ENCODE peak calls at places on chromosomes 12 and 14, in six cellular contexts. S, Q, Y, T, J and A are unnamed samples.

GRCh38 chr14:93857500-93857899 is 69.2 kb upstream of the PRIMA1 start:
- DNase-seq in J (peak), Q (no peak), S (no peak), T (no peak), Y (no peak), A (no peak)

GRCh38 chr14:34461334-34462131 is 507 bp downstream of the SPTSSA start:
- DNase-seq in Y (no peak), S (peak), Q (peak), J (peak), T (no peak), A (peak)

GRCh38 chr14:53047302-53047701 is 96.5 kb upstream of the FERMT2 start:
- DNase-seq in Y (no peak), J (no peak), Q (no peak), S (no peak), T (no peak), A (no peak)

GRCh38 chr14:56244138-56244789 is 126.1 kb downstream of the PELI2 start:
- DNase-seq in Q (no peak), T (no peak), S (no peak), Y (no peak), J (no peak), A (no peak)

GRCh38 chr14:26730929-26731618 is 133.2 kb upstream of the NOVA1 start:
- DNase-seq in Q (no peak), T (no peak), J (peak), S (no peak), Y (no peak), A (no peak)

GRCh38 chr14:55005071-55005470 is 21.8 kb downstream of the WDHD1 start:
- DNase-seq in S (no peak), Q (no peak), T (no peak), J (no peak), Y (no peak), A (no peak)

GRCh38 chr12:21888464-21888863 is 52.8 kb downstream of the ABCC9 start:
- DNase-seq in J (peak), Q (no peak), S (no peak), Y (no peak), T (no peak), A (no peak)

GRCh38 chr12:126953365-126953889 is 1313.5 kb upstream of the TMEM132C start:
- DNase-seq in S (no peak), T (no peak), J (no peak), Y (no peak), Q (no peak), A (no peak)

GRCh38 chr14:59897757-59898383 is 22.1 kb upstream of the LRRC9 start:
- DNase-seq in Y (no peak), Q (no peak), S (peak), T (no peak), J (peak), A (no peak)

GRCh38 chr14:78970677-78971076 is 800.5 kb downstream of the NRXN3 start:
- DNase-seq in Q (no peak), J (no peak), T (no peak), Y (no peak), S (no peak), A (no peak)

GRCh38 chr14:79630561-79630960 is 580.7 kb downstream of the DIO2 start:
- DNase-seq in Q (no peak), J (no peak), Y (no peak), T (no peak), S (no peak), A (no peak)

GRCh38 chr12:70798016-70798768 is 122.3 kb downstream of the PTPRR start:
- DNase-seq in Y (no peak), J (no peak), Q (no peak), S (no peak), T (no peak), A (no peak)

GRCh38 chr12:57471-57980 is 9.0 kb upstream of the IQSEC3 start:
- DNase-seq in Q (no peak), Y (no peak), T (no peak), J (no peak), S (no peak), A (no peak)

GRCh38 chr14:53409289-53409688 is 256.2 kb upstream of the DDHD1 start:
- DNase-seq in J (no peak), T (no peak), Q (no peak), Y (no peak), S (no peak), A (no peak)

GRCh38 chr12:76158518-76159321 is 74.2 kb upstream of the NAP1L1 start:
- DNase-seq in J (peak), S (peak), T (no peak), Y (no peak), Q (peak), A (no peak)

GRCh38 chr14:94056579-94057308 is 24.3 kb downstream of the DDX24 start:
- DNase-seq in S (no peak), Q (no peak), T (no peak), J (no peak), Y (no peak), A (no peak)

GRCh38 chr12:90065301-90065801 is 356.7 kb upstream of the ATP2B1 start:
- DNase-seq in J (no peak), Q (no peak), S (no peak), Y (no peak), T (no peak), A (no peak)

GRCh38 chr12:38399711-38400205 is 83.2 kb downstream of the ALG10B start:
- DNase-seq in J (no peak), T (no peak), Q (no peak), S (no peak), Y (no peak), A (no peak)

GRCh38 chr12:68225576-68226476 is at the start of gene IL26:
- DNase-seq in T (no peak), S (no peak), Y (no peak), Q (no peak), J (no peak), A (no peak)

GRCh38 chr12:45426294-45426693 is 210.4 kb downstream of the ANO6 start:
- DNase-seq in T (no peak), Y (no peak), Q (no peak), J (no peak), S (no peak), A (peak)

GRCh38 chr14:25049127-25049558 is 804 bp downstream of the STXBP6 start:
- DNase-seq in T (no peak), Q (peak), J (peak), Y (peak), S (no peak), A (peak)

GRCh38 chr14:66174453-66174891 is 311.7 kb upstream of the CCDC196 start:
- DNase-seq in S (no peak), Y (no peak), J (no peak), T (no peak), Q (no peak), A (no peak)

GRCh38 chr12:56565510-56566101 is 44.0 kb downstream of the RBMS2 start:
- DNase-seq in T (no peak), Y (no peak), S (peak), J (peak), Q (peak), A (peak)

GRCh38 chr12:58645946-58646345 is 274.4 kb downstream of the LRIG3 start:
- DNase-seq in T (no peak), Y (no peak), Q (no peak), J (no peak), S (no peak), A (no peak)

GRCh38 chr14:87805315-87805723 is 187.7 kb downstream of the GALC start:
- DNase-seq in T (no peak), J (peak), Q (no peak), S (peak), Y (no peak), A (peak)

DNA sequence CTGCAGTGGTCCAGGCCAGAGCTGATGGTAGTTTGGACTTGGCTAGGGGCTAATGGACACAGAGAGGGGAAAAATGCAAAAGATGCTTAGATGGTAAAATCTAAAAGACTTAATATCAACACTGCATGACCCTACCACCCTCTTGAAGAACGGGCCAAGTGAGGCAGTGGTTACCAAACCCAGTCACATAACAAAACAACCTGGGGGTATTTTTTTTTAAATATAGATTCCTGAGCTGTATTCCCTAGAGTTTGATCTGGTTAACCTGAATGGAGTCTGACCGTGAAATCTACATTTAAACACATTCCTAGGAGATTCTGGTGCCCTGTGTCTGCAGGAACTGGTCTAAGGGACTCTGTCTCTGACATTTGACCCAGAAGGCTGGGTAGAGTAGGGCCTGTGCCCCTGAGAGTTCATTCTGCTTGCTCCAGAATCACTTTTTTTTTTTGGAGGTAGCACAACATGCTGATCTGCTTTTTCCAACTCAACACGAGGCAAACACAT is 15.7 kb downstream of the ABHD4 start:
- DNase-seq in J (no peak), Q (no peak), T (no peak), Y (no peak), S (no peak), A (no peak)
- TF ChIP-seq POLR2A in J (no peak), Q (no peak), T (no peak), Y (no peak), S (no peak), A (no peak)

DNA sequence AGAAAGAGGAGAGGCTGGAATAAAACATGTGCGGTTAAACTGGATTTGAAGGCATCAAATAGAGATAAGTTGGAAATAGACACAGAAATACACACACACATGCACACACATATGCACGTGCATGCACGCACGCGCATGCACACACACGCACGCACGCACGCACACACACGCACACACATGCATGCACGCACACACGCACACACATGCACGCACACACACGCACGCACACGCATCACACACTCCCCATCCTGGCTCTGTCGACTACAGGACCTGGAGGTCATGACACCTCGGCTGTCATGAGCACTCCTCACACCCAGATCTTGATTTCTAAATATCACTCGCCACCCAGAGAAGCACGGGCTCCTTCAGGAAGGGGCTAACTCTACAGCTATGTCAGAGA is 51.8 kb downstream of the RIMBP2 start:
- DNase-seq in S (no peak), Y (no peak), Q (no peak), T (no peak), J (no peak), A (no peak)
- H3K4me3 ChIP-seq in S (no peak), Y (no peak), Q (no peak), T (no peak), J (no peak), A (no peak)

DNA sequence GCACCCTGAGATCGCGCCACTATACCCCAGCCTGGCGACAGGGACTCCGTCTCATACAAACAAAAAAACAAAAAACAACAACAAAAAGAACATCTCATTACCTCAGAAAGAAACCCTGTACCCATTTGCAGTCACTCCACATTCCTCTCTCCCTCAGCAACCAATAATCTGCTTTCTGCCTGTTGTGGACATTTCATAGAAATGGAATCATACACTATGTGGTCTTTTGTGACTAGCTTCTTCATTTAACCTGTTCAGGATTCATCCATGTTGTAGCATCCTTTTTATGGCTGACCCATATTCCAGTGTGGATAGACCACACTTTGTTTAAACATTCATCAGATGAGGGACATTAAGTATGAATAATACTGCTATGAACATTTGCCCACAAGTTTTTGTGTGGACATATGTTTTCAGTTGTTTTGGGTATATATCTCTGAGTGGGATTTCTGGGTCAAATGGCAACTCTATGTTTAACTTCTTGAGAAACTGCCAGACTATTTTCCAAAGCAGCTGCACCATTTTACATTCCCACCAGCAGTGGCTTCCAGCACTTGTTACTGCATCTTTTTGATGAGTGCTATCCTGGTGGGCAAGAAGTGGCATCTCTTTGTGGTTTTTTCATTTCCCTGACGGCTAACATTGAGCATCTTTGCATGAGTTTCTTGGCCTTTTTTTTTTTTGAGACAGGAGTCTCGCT is 5.9 kb upstream of the RCOR1 start:
- DNase-seq in S (no peak), J (no peak), Q (no peak), T (no peak), Y (no peak), A (no peak)
- TF ChIP-seq CTCF in S (no peak), J (no peak), Q (no peak), T (no peak), Y (no peak), A (no peak)

GRCh38 chr14:69190191-69190590 is 1.1 kb upstream of the EXD2 start:
- DNase-seq in Q (no peak), S (no peak), J (no peak), T (no peak), Y (no peak), A (no peak)

DNA sequence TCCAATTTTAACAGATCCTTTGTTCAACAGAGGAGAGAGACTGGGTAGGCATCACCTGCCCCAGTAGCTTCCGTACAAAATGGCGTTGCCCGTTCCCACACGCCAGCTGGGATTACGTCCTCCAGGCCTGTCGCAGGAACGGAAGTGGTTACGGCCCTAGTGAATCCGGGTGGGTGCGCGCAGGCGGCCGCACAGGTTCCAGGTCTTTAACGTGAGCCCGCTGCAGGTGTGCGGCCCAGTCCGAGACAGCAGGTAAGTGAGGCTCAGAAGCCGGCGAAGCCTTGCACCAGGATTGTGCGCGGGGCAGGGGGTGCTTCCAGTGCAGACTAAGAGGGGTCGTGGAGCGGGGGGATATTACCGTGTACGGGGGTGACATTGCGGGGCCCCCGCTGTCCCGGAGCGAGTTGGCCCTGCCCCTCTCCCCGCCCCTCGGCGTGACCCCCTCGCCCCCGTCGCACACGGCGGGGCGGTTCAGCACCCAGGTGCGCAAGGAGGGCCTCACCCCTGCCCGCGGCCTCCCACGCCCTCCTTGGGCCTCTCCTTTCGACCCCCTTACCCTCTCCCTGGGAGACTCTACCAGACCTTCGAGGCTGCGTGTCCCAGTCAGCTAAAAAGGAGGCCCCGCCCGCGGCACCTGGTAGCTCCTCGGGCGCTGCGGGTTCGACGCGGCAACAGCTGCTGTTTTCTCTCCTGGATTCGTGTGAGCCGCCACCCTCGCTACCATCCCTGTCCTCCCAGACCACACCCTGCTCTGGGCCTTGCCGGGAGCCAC is at the start of gene EXD2:
- DNase-seq in Y (peak), T (peak), J (peak), Q (peak), S (peak), A (peak)
- TF ChIP-seq POLR2A in Y (peak), T (no peak), J (no peak), Q (peak), S (peak), A (no peak)

GRCh38 chr14:99737956-99738667 is 54.0 kb downstream of the CYP46A1 start:
- DNase-seq in J (no peak), T (no peak), S (no peak), Y (no peak), Q (no peak), A (peak)
- H3K4me3 ChIP-seq in J (no peak), T (peak), S (peak), Y (peak), Q (peak), A (peak)

GRCh38 chr14:76056128-76056527 is 70.6 kb downstream of the IFT43 start:
- DNase-seq in T (no peak), Y (no peak), Q (no peak), S (no peak), J (no peak), A (no peak)
- TF ChIP-seq CTCF in T (no peak), Y (no peak), Q (no peak), S (no peak), J (no peak), A (peak)

GRCh38 chr12:57632898-57633825 is at the start of gene B4GALNT1:
- DNase-seq in S (no peak), T (no peak), Q (peak), J (peak), Y (peak), A (peak)
- TF ChIP-seq POLR2A in S (no peak), T (no peak), Q (no peak), J (no peak), Y (no peak), A (no peak)

GRCh38 chr14:68261092-68261842 is 441.7 kb downstream of the RAD51B start:
- DNase-seq in S (no peak), T (no peak), Y (no peak), J (no peak), Q (no peak), A (no peak)
- H3K4me3 ChIP-seq in S (no peak), T (no peak), Y (no peak), J (no peak), Q (no peak), A (no peak)

GRCh38 chr14:46651526-46652144 is at the start of gene RPL10L:
- DNase-seq in T (no peak), Y (peak), S (no peak), J (no peak), Q (no peak), A (peak)
- TF ChIP-seq CTCF in T (no peak), Y (no peak), S (no peak), J (no peak), Q (no peak), A (no peak)

GRCh38 chr14:105022276-105022670 is 1.4 kb upstream of the CDCA4 start:
- DNase-seq in J (no peak), T (no peak), S (no peak), Q (no peak), Y (no peak), A (no peak)

GRCh38 chr14:105023791-105024480 is 3.1 kb upstream of the CDCA4 start:
- DNase-seq in Y (no peak), J (no peak), Q (no peak), T (no peak), S (no peak), A (no peak)

GRCh38 chr14:105021656-105022275 is 883 bp upstream of the CDCA4 start:
- DNase-seq in J (peak), Y (no peak), T (no peak), S (no peak), Q (peak), A (no peak)

GRCh38 chr14:105020815-105021655 is at the start of gene CDCA4:
- DNase-seq in J (peak), Q (peak), Y (peak), T (peak), S (peak), A (peak)

DNA sequence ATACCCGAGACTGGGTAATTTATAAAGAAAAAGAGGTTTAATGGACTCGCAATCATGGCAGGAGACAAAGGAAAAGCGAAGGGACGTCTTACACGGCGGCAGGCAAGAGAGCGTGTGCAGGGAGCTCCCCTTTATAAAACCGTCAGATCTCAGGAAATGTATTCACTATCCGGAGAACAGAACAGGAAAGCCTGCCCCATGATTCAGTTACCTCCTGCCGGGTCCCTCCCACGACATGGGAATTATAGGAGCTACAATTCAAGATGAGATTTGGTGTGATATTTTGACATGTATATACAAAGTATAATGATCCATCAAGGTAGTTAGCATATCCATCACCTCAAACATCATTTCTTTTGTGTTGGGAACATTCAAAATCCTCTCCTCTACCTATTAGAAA is 2.3 kb upstream of the CDCA4 start:
- DNase-seq in S (no peak), Y (no peak), J (no peak), T (no peak), Q (no peak), A (no peak)
- TF ChIP-seq POLR2A in S (no peak), Y (no peak), J (no peak), T (no peak), Q (no peak), A (no peak)